ENCODE peak calls at places on chromosomes 13 and 19, in five cellular contexts. R, X, D, S and F are unnamed samples.
A peak's percentile ranks its signal among the peaks of the same experiment; 100 is the strongest.

GRCh38 chr13:67515895-67516294 is 285.8 kb upstream of the PCDH9 start:
- DNase-seq in R (no peak), X (no peak), D (no peak), S (no peak), F (no peak)

GRCh38 chr13:39531646-39532045 is 71.3 kb downstream of the LHFPL6 start:
- DNase-seq in R (no peak), X (no peak), D (no peak), S (no peak), F (no peak)

GRCh38 chr13:30191491-30192100 is 115.8 kb downstream of the KATNAL1 start:
- DNase-seq in R (no peak), X (no peak), D (no peak), S (no peak), F (no peak)

GRCh38 chr13:111920306-111920931 is 146.5 kb upstream of the SOX1 start:
- DNase-seq in R (no peak), X (no peak), D (no peak), S (no peak), F (no peak)

GRCh38 chr19:44746946-44747738 is 1.4 kb upstream of the BCL3 start:
- DNase-seq in R (peak; percentile 94), X (peak; percentile 59), D (peak; percentile 65), S (peak; percentile 80), F (peak; percentile 59)

GRCh38 chr19:36488816-36489138 is 584 bp downstream of the ZNF566 start:
- DNase-seq in R (peak; percentile 56), X (no peak), D (peak; percentile 15), S (peak; percentile 39), F (no peak)

GRCh38 chr19:42397315-42398166 is 7.4 kb upstream of the CNFN start:
- DNase-seq in R (no peak), X (no peak), D (no peak), S (no peak), F (no peak)

GRCh38 chr13:86298741-86299140 is 499.5 kb upstream of the SLITRK6 start:
- DNase-seq in R (no peak), X (no peak), D (no peak), S (no peak), F (no peak)

GRCh38 chr13:60230593-60230992 is 66.9 kb upstream of the DIAPH3 start:
- DNase-seq in R (peak; percentile 33), X (no peak), D (no peak), S (no peak), F (no peak)

GRCh38 chr13:29849731-29850212 is 645 bp downstream of the UBL3 start:
- DNase-seq in R (peak; percentile 30), X (no peak), D (peak; percentile 19), S (peak; percentile 33), F (peak; percentile 13)

GRCh38 chr19:1279782-1280341 is 4.5 kb downstream of the FAM174C start:
- DNase-seq in R (peak; percentile 81), X (no peak), D (peak; percentile 89), S (peak; percentile 68), F (peak; percentile 88)

GRCh38 chr19:19345970-19346369 is 25.3 kb downstream of the MAU2 start:
- DNase-seq in R (no peak), X (no peak), D (peak; percentile 5), S (no peak), F (no peak)

GRCh38 chr19:35294328-35294727 is 2.4 kb downstream of the MAG start:
- DNase-seq in R (no peak), X (no peak), D (no peak), S (no peak), F (no peak)

DNA sequence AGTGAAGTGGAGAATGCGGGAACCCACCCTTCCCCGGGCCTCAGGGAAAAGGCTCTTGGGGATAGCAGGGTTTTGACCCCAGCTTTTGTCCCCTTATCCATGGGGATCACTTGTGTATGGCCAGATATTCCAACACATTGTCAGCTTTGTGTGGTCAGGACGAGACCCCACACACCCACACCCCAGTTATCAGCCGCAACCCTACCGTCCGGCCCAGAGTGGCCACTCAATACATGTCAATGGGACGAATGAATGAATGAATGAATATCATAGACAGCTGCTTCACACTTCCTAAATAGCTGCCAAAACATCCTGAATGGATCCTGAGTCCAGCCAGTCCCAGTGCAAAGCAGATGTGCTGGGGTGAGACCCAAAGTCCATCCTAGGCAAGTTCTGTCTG is 64.6 kb downstream of the TSHZ3 start:
- DNase-seq in R (no peak), X (no peak), D (no peak), S (no peak), F (no peak)
- TF ChIP-seq POLR2AphosphoS5 in R (no peak), X (no peak), D (no peak), S (no peak), F (no peak)

GRCh38 chr19:50148528-50148927 is 14.6 kb downstream of the IZUMO2 start:
- DNase-seq in R (no peak), X (no peak), D (no peak), S (no peak), F (no peak)

GRCh38 chr19:50152578-50152977 is 10.5 kb downstream of the IZUMO2 start:
- DNase-seq in R (no peak), X (no peak), D (no peak), S (no peak), F (no peak)

GRCh38 chr19:50147462-50148423 is 15.3 kb downstream of the IZUMO2 start:
- DNase-seq in R (peak; percentile 84), X (peak; percentile 11), D (no peak), S (peak; percentile 86), F (no peak)
- TF ChIP-seq POLR2A in R (no peak), X (no peak), D (no peak), S (peak; percentile 42), F (no peak)

DNA sequence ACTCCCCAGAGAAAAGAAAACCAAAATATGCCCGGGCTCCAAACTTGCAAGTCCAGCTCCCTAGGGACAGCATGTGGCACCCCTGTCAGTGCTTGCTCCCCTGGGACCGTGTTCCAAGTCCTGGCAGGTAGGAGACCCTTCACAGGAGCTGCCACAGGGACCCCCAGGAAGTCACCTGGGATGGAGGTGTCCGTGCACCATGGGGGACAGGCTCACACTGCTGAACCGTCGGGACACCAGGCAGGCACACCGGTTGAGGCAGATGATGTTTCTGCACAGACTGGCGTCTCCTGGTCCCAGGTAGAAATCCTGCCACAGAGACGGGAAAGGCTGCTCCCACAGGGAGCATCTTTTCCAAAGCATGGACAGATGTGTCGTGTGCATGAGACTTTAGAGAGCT is 11.7 kb upstream of the PROZ start:
- DNase-seq in R (no peak), X (no peak), D (no peak), S (no peak), F (no peak)
- TF ChIP-seq TAF1 in R (no peak), X (no peak), D (no peak), S (no peak), F (no peak)

GRCh38 chr13:71695662-71696061 is 171.3 kb downstream of the DACH1 start:
- DNase-seq in R (no peak), X (no peak), D (no peak), S (no peak), F (no peak)
- TF ChIP-seq POLR2AphosphoS5 in R (no peak), X (no peak), D (no peak), S (no peak), F (no peak)

GRCh38 chr13:100588350-100589177 is at the start of gene GGACT:
- DNase-seq in R (peak; percentile 90), X (peak; percentile 13), D (peak; percentile 93), S (peak; percentile 37), F (peak; percentile 96)
- TF ChIP-seq POLR2A in R (peak; percentile 42), X (peak; percentile 81), D (peak; percentile 61), S (peak; percentile 43), F (no peak)

GRCh38 chr13:101455863-101456262 is 3.4 kb downstream of the ITGBL1 start:
- DNase-seq in R (no peak), X (no peak), D (no peak), S (no peak), F (no peak)
- TF ChIP-seq TAF1 in R (no peak), X (no peak), D (no peak), S (no peak), F (no peak)